ENCODE peak calls at places on chromosomes 16 and 17, in nine cellular contexts. U is neural progenitor cell; K is fibroblast of lung; V is small intestine; F is fibroblast of villous mesenchyme; L is NCI-H187; E is stimulated activated CD4-positive, alpha-beta T cell treated with anti-CD3 and anti-CD28 coated beads, Interleukin-12 subunit alpha, Interleukin-12 subunit beta, amount 100 ng/mL, for 4 hours; Y is NCI-H345; R is A549. G is an unnamed sample.

GRCh38 chr17:55527520-55528118 is 16.4 kb upstream of the SMIM36 start:
- DNase-seq in U (peak; percentile 76), K (peak; percentile 49), V (no peak), F (peak; percentile 74), L (no peak), E (no peak), Y (peak; percentile 41), R (peak; percentile 50), G (peak; percentile 37)

GRCh38 chr16:11032000-11032921 is 87.9 kb downstream of the CLEC16A start:
- DNase-seq in U (no peak), K (peak; percentile 75), V (no peak), F (no peak), L (no peak), E (no peak), Y (no peak), R (no peak), G (no peak)

GRCh38 chr17:35374766-35375344 is 1.4 kb upstream of the SLFN11 start:
- DNase-seq in U (no peak), K (no peak), V (no peak), F (no peak), L (no peak), E (no peak), Y (no peak), R (no peak), G (no peak)

GRCh38 chr16:85645021-85645589 is 32.0 kb downstream of the GSE1 start:
- DNase-seq in U (no peak), K (no peak), V (peak; percentile 80), F (no peak), L (no peak), E (no peak), Y (no peak), R (no peak), G (no peak)

GRCh38 chr16:81467815-81468214 is 23.2 kb downstream of the CMIP start:
- DNase-seq in U (no peak), K (no peak), V (no peak), F (no peak), L (no peak), E (no peak), Y (no peak), R (no peak), G (no peak)

GRCh38 chr16:11692651-11693050 is 24.4 kb downstream of the SNN start:
- DNase-seq in U (no peak), K (no peak), V (no peak), F (no peak), L (no peak), E (no peak), Y (no peak), R (no peak), G (no peak)

GRCh38 chr17:19747159-19747719 is 859 bp downstream of the ALDH3A1 start:
- DNase-seq in U (no peak), K (no peak), V (no peak), F (no peak), L (no peak), E (no peak), Y (no peak), R (no peak), G (no peak)

GRCh38 chr17:17621254-17621653 is 29.7 kb upstream of the PEMT start:
- DNase-seq in U (no peak), K (no peak), V (no peak), F (no peak), L (no peak), E (no peak), Y (no peak), R (no peak), G (no peak)

GRCh38 chr17:6105608-6106007 is 35.4 kb downstream of the WSCD1 start:
- DNase-seq in U (no peak), K (no peak), V (no peak), F (no peak), L (no peak), E (no peak), Y (no peak), R (no peak), G (no peak)

GRCh38 chr16:1237990-1238389 is 2.5 kb upstream of the TPSAB1 start:
- DNase-seq in U (no peak), K (no peak), V (no peak), F (no peak), L (no peak), E (no peak), Y (no peak), R (no peak), G (no peak)

GRCh38 chr16:47258874-47259461 is 115.2 kb upstream of the NETO2 start:
- DNase-seq in U (peak; percentile 37), K (peak; percentile 6), V (peak; percentile 21), F (peak; percentile 26), L (no peak), E (no peak), Y (no peak), R (peak; percentile 44), G (no peak)

GRCh38 chr16:2507679-2508064 is 6.1 kb upstream of the ATP6V0C start:
- DNase-seq in U (no peak), K (no peak), V (no peak), F (no peak), L (no peak), E (no peak), Y (no peak), R (no peak), G (no peak)

G was measured in NCI-H1092.